ENCODE peak calls at places on chromosomes 11 and 22, in nine cellular contexts. N, B, I, R, L, V, M, F and Q are unnamed samples.

GRCh38 chr22:37163618-37164534 is 14.2 kb upstream of the IL2RB start:
- DNase-seq in N (no peak), B (no peak), I (no peak), R (no peak), L (no peak), V (no peak), M (no peak), F (no peak), Q (no peak)

GRCh38 chr11:122198291-122198983 is 82.4 kb upstream of the BLID start:
- DNase-seq in N (no peak), B (no peak), I (no peak), R (peak), L (no peak), V (no peak), M (no peak), F (peak), Q (no peak)

GRCh38 chr11:112042161-112042960 is 17.2 kb downstream of the DLAT start:
- DNase-seq in N (no peak), B (no peak), I (no peak), R (peak), L (peak), V (no peak), M (no peak), F (peak), Q (peak)

GRCh38 chr22:47196881-47197701 is 434.6 kb downstream of the TBC1D22A start:
- DNase-seq in N (no peak), B (no peak), I (no peak), R (no peak), L (no peak), V (peak), M (no peak), F (no peak), Q (no peak)

GRCh38 chr22:36946436-36947158 is 33.2 kb downstream of the CSF2RB start:
- DNase-seq in N (no peak), B (no peak), I (no peak), R (no peak), L (no peak), V (no peak), M (no peak), F (peak), Q (no peak)

GRCh38 chr11:30546334-30546733 is 39.8 kb downstream of the MPPED2 start:
- DNase-seq in N (no peak), B (no peak), I (no peak), R (no peak), L (no peak), V (no peak), M (no peak), F (no peak), Q (no peak)

GRCh38 chr11:72432347-72433287 is 1.7 kb downstream of the CLPB start:
- DNase-seq in N (no peak), B (no peak), I (no peak), R (no peak), L (no peak), V (no peak), M (no peak), F (no peak), Q (no peak)

GRCh38 chr11:134573857-134574256 is 161.8 kb upstream of the B3GAT1 start:
- DNase-seq in N (peak), B (no peak), I (no peak), R (no peak), L (no peak), V (no peak), M (no peak), F (no peak), Q (no peak)

GRCh38 chr11:129861702-129862107 is 33.7 kb downstream of the NFRKB start:
- DNase-seq in N (no peak), B (no peak), I (peak), R (peak), L (peak), V (peak), M (peak), F (peak), Q (peak)

GRCh38 chr11:122180435-122180834 is 64.4 kb upstream of the BLID start:
- DNase-seq in N (no peak), B (no peak), I (peak), R (peak), L (peak), V (no peak), M (no peak), F (peak), Q (peak)

GRCh38 chr22:46622081-46622521 is 1.9 kb downstream of the GRAMD4 start:
- DNase-seq in N (peak), B (peak), I (no peak), R (no peak), L (no peak), V (no peak), M (no peak), F (no peak), Q (no peak)

GRCh38 chr22:49046000-49046545 is 781.6 kb downstream of the BRD1 start:
- DNase-seq in N (no peak), B (no peak), I (no peak), R (no peak), L (no peak), V (no peak), M (no peak), F (no peak), Q (no peak)

GRCh38 chr22:49582171-49582570 is 245.5 kb downstream of the BRD1 start:
- DNase-seq in N (peak), B (no peak), I (no peak), R (no peak), L (no peak), V (no peak), M (no peak), F (no peak), Q (no peak)

GRCh38 chr11:125215951-125216350 is 51.4 kb downstream of the PKNOX2 start:
- DNase-seq in N (no peak), B (no peak), I (no peak), R (no peak), L (no peak), V (no peak), M (no peak), F (no peak), Q (no peak)

GRCh38 chr11:93031386-93031785 is 61.9 kb downstream of the MTNR1B start:
- DNase-seq in N (no peak), B (no peak), I (no peak), R (peak), L (no peak), V (no peak), M (peak), F (no peak), Q (peak)

GRCh38 chr11:111841370-111842053 is 29.9 kb downstream of the ALG9 start:
- DNase-seq in N (peak), B (peak), I (peak), R (peak), L (peak), V (peak), M (peak), F (peak), Q (peak)

GRCh38 chr11:19869466-19869865 is 156.8 kb downstream of the NAV2 start:
- DNase-seq in N (no peak), B (no peak), I (no peak), R (no peak), L (no peak), V (no peak), M (no peak), F (no peak), Q (no peak)

GRCh38 chr11:75766449-75767227 is 1.9 kb upstream of the DGAT2 start:
- DNase-seq in N (no peak), B (no peak), I (no peak), R (no peak), L (no peak), V (no peak), M (peak), F (no peak), Q (no peak)

GRCh38 chr11:88508808-88509581 is 171.5 kb upstream of the CTSC start:
- DNase-seq in N (no peak), B (peak), I (peak), R (no peak), L (no peak), V (peak), M (peak), F (no peak), Q (no peak)

GRCh38 chr22:47515384-47516125 is 753.1 kb downstream of the TBC1D22A start:
- DNase-seq in N (no peak), B (no peak), I (no peak), R (no peak), L (no peak), V (no peak), M (no peak), F (peak), Q (no peak)

DNA sequence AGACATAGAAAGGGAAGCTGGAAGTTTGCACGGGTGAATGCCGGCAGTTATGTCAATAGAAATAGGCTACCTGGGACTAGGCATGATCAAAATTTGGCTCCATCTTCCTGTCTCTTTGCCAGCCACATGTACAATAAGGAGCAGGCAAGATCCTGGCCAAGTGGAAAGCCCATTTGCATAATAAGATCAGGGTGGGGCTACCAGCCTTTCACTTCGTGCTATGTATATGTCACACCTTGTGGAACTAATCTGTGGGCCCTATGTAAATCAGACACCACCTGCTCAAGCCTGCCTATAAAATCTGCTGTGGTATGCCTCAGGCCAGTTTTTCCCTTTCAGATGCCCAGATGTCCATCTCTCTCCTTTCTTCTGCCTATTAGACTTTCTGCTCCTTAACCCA is 79.3 kb upstream of the DRD2 start:
- DNase-seq in N (no peak), B (no peak), I (no peak), R (no peak), L (no peak), V (no peak), M (no peak), F (no peak), Q (no peak)
- H3K27ac ChIP-seq in N (no peak), B (no peak), I (no peak), R (no peak), L (no peak), V (no peak), M (no peak), F (no peak), Q (peak)

DNA sequence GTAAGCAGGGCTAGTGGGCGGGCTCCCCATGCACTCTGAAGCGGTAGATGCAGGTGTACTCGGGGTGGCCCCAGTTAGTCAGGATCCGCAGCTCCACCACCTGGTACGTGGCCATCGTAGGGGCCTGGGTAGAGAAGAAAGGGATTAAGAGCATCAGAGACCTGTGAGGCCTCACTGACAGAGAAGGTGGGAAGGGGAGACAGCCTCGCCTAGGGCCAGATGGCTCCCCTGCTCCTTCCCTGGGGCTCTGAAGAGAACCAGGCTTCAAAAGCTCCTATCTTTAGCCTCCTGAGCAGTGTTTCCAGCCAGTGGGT is 19.6 kb downstream of the SUN2 start:
- DNase-seq in N (no peak), B (no peak), I (no peak), R (no peak), L (no peak), V (no peak), M (no peak), F (no peak), Q (no peak)
- H3K27ac ChIP-seq in N (peak), B (no peak), I (no peak), R (no peak), L (no peak), V (no peak), M (no peak), F (no peak), Q (peak)

GRCh38 chr22:19888131-19888746 is 33.6 kb upstream of the GNB1L start:
- DNase-seq in N (no peak), B (no peak), I (no peak), R (no peak), L (no peak), V (no peak), M (no peak), F (no peak), Q (no peak)
- H3K27ac ChIP-seq in N (no peak), B (no peak), I (no peak), R (no peak), L (no peak), V (no peak), M (no peak), F (no peak), Q (peak)

GRCh38 chr22:41544671-41545476 is 604 bp upstream of the POLR3H start:
- DNase-seq in N (no peak), B (no peak), I (no peak), R (no peak), L (no peak), V (no peak), M (peak), F (no peak), Q (no peak)
- H3K27ac ChIP-seq in N (peak), B (peak), I (peak), R (peak), L (no peak), V (no peak), M (no peak), F (no peak), Q (peak)

DNA sequence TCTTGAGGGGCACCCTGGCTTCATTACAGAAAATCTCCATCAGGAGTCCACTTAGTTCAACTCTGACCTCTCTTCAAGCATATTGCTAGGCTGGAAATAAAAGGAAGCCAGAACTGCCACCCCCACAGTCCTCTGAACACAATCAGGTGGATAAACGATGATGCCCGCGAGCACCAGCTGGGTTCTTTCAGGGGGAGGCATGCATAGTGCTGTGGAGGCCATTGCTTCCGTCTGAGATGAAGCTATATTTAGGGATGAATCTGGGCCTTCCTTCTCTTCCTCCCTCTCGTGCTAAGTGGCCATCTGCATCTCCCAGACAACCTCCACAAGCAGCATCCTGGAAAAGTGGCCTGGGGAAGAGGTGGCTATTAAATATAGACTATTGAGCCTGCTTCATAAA is 3.9 kb upstream of the MICAL2 start:
- DNase-seq in N (peak), B (no peak), I (no peak), R (no peak), L (no peak), V (no peak), M (no peak), F (no peak), Q (no peak)
- H3K27ac ChIP-seq in N (peak), B (no peak), I (no peak), R (no peak), L (no peak), V (no peak), M (no peak), F (no peak), Q (no peak)

DNA sequence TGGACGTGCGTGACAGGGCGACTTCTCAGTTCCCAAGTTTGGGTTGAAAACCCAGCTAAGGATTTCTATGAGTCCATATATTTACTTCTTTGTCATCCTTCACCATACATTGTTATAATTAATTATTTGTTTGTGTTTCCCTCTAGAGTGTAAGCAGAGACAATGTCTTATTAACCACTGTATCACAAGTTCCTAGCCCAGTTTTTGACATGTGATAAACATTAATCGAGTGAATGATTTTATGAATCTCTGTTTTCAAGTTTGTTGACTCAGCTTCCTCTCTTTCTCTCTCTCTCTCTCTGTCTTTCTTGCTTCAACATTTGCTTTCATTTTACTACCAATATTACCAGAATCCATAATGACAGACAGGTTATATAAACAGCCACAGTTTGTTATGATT is 1259.6 kb upstream of the TENM4 start:
- DNase-seq in N (no peak), B (no peak), I (no peak), R (no peak), L (no peak), V (no peak), M (no peak), F (peak), Q (no peak)
- H3K27ac ChIP-seq in N (no peak), B (no peak), I (peak), R (no peak), L (peak), V (peak), M (no peak), F (peak), Q (peak)

DNA sequence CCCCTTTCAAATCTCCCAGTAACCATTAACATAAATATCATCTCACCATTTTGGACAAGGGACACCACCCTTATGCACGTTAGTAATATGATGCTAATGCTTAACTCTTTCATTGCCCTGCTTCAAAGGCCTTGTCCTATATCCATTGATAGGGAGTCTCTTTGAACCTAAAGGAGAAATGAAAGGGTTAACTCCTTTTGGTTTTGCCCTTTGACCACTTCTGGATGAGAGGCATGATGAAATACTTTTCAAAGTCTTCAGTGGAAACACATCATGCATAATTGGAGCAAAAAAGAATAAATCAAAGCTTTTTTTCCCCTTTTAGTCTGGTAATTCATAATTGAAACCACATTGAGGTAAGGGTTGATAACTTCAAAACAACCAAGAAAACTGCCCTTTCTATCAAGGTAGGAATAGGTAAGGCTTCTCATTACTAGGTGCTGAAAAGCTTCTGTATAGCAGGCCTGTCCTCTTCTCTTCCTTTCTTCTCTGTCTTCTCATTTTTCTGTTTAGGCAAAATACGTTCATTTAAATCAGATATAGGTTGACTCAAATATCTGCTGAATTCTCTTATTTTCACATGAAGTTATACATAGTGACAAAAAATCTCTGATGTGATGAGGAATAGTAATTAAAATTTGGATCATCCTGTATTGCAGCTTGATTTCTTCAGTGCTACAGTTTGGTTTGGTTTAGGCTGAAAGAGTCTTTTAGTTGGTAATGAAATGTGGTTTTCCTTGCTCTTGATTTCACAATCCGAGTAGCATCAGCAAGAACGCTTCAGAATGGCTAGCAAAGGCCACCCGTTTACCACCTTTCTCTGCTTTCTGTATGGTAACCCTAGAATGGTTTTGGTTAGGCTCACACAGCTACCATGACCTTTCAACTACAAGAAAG is 94.8 kb downstream of the EXT2 start:
- DNase-seq in N (no peak), B (no peak), I (no peak), R (no peak), L (no peak), V (no peak), M (no peak), F (no peak), Q (no peak)
- H3K27ac ChIP-seq in N (no peak), B (no peak), I (no peak), R (no peak), L (no peak), V (no peak), M (no peak), F (no peak), Q (no peak)

DNA sequence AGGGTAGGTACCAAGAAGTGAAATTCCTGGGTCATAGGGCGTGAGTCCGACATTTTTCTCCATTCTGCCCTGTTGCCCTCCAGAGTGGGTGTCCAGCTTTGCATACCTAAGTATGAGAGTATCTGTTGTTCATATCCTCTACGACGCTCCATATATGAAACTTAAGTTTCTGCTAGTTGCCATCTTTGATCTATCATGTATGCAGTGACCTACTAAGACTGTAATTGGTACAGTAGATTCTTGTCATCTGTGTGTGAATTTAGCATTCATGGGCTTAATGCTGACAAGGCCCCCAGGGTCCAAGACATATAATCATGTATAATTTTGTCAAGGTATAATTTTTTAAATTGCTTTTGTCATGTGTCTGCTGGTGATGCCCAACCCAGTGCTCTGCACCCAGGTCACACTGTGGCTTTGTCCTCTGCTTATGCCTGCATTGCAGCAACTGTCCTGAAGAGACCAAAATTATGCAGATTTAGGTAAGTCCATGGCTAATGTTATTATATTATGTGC is 12.1 kb downstream of the NEAT1 start:
- DNase-seq in N (no peak), B (no peak), I (no peak), R (peak), L (no peak), V (no peak), M (no peak), F (no peak), Q (no peak)
- H3K27ac ChIP-seq in N (no peak), B (peak), I (peak), R (no peak), L (no peak), V (no peak), M (no peak), F (no peak), Q (no peak)